ENCODE peak calls at places on chromosomes 12 and 14, in seven cellular contexts. Z is GM12878, Y is HCT116, N is K562, J is H1, L is SK-N-SH, X is HepG2. O is an unnamed sample.

GRCh38 chr14:35068238-35069012 is 22.4 kb downstream of the FAM177A1 start:
- DNase-seq in Z (no peak), Y (no peak), N (no peak), J (no peak), L (no peak), X (no peak), O (no peak)

GRCh38 chr12:118307069-118307954 is 65.4 kb downstream of the TAOK3 start:
- DNase-seq in Z (peak; percentile 69), Y (no peak), N (no peak), J (no peak), L (no peak), X (no peak), O (no peak)

GRCh38 chr12:24697769-24698168 is 251.1 kb downstream of the BCAT1 start:
- DNase-seq in Z (no peak), Y (no peak), N (no peak), J (no peak), L (no peak), X (no peak), O (no peak)

GRCh38 chr14:75702107-75702506 is 41.1 kb downstream of the TTLL5 start:
- DNase-seq in Z (no peak), Y (no peak), N (no peak), J (no peak), L (no peak), X (no peak), O (no peak)

GRCh38 chr14:54565236-54566151 is 1.4 kb upstream of the SAMD4A start:
- DNase-seq in Z (no peak), Y (peak; percentile 79), N (peak; percentile 64), J (peak; percentile 86), L (peak; percentile 91), X (peak; percentile 83), O (peak; percentile 95)

GRCh38 chr12:87344699-87345098 is 684.5 kb downstream of the C12orf50 start:
- DNase-seq in Z (no peak), Y (no peak), N (no peak), J (no peak), L (no peak), X (no peak), O (no peak)

GRCh38 chr12:94596596-94596995 is 53.8 kb downstream of the TMCC3 start:
- DNase-seq in Z (no peak), Y (no peak), N (no peak), J (no peak), L (no peak), X (no peak), O (peak; percentile 60)

GRCh38 chr12:76032043-76032981 is 736 bp upstream of the PHLDA1 start:
- DNase-seq in Z (peak; percentile 34), Y (no peak), N (peak; percentile 75), J (no peak), L (peak; percentile 15), X (peak; percentile 70), O (peak; percentile 78)

GRCh38 chr14:94129111-94129757 is at the start of gene IFI27L2:
- DNase-seq in Z (no peak), Y (peak; percentile 59), N (peak; percentile 86), J (peak; percentile 79), L (peak; percentile 88), X (peak; percentile 40), O (peak; percentile 91)

GRCh38 chr12:58455146-58455545 is 465.2 kb downstream of the LRIG3 start:
- DNase-seq in Z (no peak), Y (no peak), N (no peak), J (no peak), L (no peak), X (no peak), O (no peak)

GRCh38 chr14:91679273-91679672 is 52.6 kb downstream of the CATSPERB start:
- DNase-seq in Z (no peak), Y (no peak), N (no peak), J (no peak), L (no peak), X (no peak), O (no peak)

GRCh38 chr12:67515679-67516363 is 132.7 kb upstream of the DYRK2 start:
- DNase-seq in Z (peak; percentile 51), Y (no peak), N (no peak), J (no peak), L (no peak), X (no peak), O (no peak)

GRCh38 chr14:104184506-104184905 is 46.1 kb downstream of the KIF26A start:
- DNase-seq in Z (no peak), Y (no peak), N (no peak), J (no peak), L (peak; percentile 85), X (no peak), O (no peak)

GRCh38 chr12:66165141-66165540 is 4.7 kb downstream of the TMBIM4 start:
- DNase-seq in Z (no peak), Y (no peak), N (no peak), J (no peak), L (no peak), X (no peak), O (no peak)

GRCh38 chr14:41749425-41749824 is 142.7 kb downstream of the LRFN5 start:
- DNase-seq in Z (no peak), Y (no peak), N (no peak), J (no peak), L (no peak), X (peak; percentile 23), O (no peak)

GRCh38 chr12:12807970-12808702 is 5.0 kb upstream of the DDX47 start:
- DNase-seq in Z (peak; percentile 80), Y (no peak), N (no peak), J (no peak), L (no peak), X (no peak), O (no peak)

GRCh38 chr12:4272014-4272975 is 1.3 kb upstream of the CCND2 start:
- DNase-seq in Z (peak; percentile 74), Y (no peak), N (peak; percentile 56), J (peak; percentile 89), L (peak; percentile 65), X (no peak), O (no peak)

GRCh38 chr12:49220972-49221371 is 32.1 kb upstream of the TUBA1A start:
- DNase-seq in Z (no peak), Y (no peak), N (no peak), J (no peak), L (no peak), X (no peak), O (no peak)

GRCh38 chr14:64649383-64649998 is 54.7 kb upstream of the PLEKHG3 start:
- DNase-seq in Z (no peak), Y (no peak), N (no peak), J (no peak), L (no peak), X (no peak), O (no peak)

GRCh38 chr12:1544991-1545700 is 49.2 kb downstream of the FBXL14 start:
- DNase-seq in Z (no peak), Y (peak; percentile 4), N (no peak), J (no peak), L (no peak), X (peak; percentile 7), O (peak; percentile 48)

GRCh38 chr14:23883684-23884540 is 69.7 kb upstream of the DHRS4 start:
- DNase-seq in Z (no peak), Y (no peak), N (no peak), J (no peak), L (no peak), X (peak; percentile 100), O (no peak)

GRCh38 chr12:14408208-14408607 is 42.7 kb downstream of the ATF7IP start:
- DNase-seq in Z (no peak), Y (no peak), N (peak; percentile 38), J (no peak), L (peak; percentile 13), X (no peak), O (no peak)

GRCh38 chr12:55720894-55721444 is 776 bp downstream of the RDH5 start:
- DNase-seq in Z (no peak), Y (peak; percentile 66), N (no peak), J (no peak), L (peak; percentile 73), X (peak; percentile 55), O (peak; percentile 85)

GRCh38 chr12:46264057-46264456 is 4.8 kb downstream of the SLC38A1 start:
- DNase-seq in Z (no peak), Y (no peak), N (no peak), J (no peak), L (no peak), X (no peak), O (no peak)

GRCh38 chr14:88632512-88632911 is 69.7 kb downstream of the ZC3H14 start:
- DNase-seq in Z (no peak), Y (no peak), N (no peak), J (no peak), L (no peak), X (peak; percentile 4), O (no peak)

GRCh38 chr12:110245278-110245868 is 35.7 kb upstream of the ATP2A2 start:
- DNase-seq in Z (no peak), Y (no peak), N (no peak), J (peak; percentile 76), L (peak; percentile 18), X (peak; percentile 29), O (peak; percentile 43)

GRCh38 chr12:84996759-84997158 is 39.3 kb downstream of the TSPAN19 start:
- DNase-seq in Z (no peak), Y (no peak), N (no peak), J (no peak), L (no peak), X (no peak), O (no peak)
- TF ChIP-seq JUND in Z (no peak), Y (no peak), N (no peak), J (no peak), L (no peak), X (no peak), O (no peak)

DNA sequence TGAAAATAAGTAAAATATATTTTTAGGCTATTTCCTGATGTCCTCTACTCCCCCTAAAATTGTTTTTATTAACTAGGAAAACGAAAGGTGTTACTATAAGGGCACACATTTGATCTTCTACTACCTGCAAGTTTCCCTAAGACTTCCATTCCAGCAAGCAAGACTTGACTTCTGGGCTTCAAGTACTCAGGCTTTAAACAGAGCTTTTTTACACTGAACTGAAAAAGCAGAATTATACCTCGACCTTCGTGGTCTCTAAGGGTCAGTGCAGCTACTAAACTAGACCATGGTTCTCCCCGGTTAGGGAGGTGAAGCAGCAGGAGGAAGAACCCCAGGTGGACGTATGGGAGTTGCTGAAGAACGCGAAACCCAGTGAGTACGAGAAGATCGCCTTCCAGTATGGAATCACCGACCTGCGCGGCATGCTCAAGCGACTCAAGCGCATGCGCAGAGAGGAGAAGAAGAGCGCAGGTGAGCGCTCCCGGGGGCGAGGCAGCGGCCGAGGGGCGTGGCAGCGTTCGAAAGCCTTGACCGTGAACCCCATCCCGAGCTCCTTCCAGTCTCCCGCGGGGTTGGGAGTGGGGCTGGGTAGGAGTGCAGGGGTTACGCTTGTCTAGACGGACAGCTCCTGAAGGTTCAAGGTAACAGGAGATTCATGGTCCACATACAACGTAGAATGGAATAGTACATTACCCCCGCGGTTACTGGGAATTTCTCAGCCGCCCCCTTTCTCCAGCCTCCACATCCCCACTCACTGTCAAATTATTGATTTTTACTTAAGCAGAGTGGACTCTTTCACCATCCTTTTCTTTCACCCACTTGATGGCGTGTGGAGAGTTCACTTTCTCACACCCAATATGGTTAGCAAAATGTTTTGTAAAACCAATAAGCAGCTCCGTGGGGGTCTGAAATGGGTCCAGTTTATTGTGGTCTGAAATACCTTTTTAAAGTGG is 47.6 kb downstream of the MYBPC1 start:
- DNase-seq in Z (no peak), Y (no peak), N (peak; percentile 24), J (peak; percentile 77), L (peak; percentile 14), X (no peak), O (no peak)
- TF ChIP-seq JUND in Z (no peak), Y (no peak), N (no peak), J (no peak), L (no peak), X (no peak), O (no peak)

GRCh38 chr12:7108042-7108927 is 729 bp downstream of the C1RL start:
- DNase-seq in Z (peak; percentile 55), Y (peak; percentile 62), N (peak; percentile 81), J (peak; percentile 83), L (peak; percentile 70), X (peak; percentile 69), O (peak; percentile 48)
- TF ChIP-seq JUND in Z (no peak), Y (no peak), N (no peak), J (no peak), L (no peak), X (no peak), O (no peak)

GRCh38 chr14:105316968-105317498 is 2.5 kb downstream of the PACS2 start:
- DNase-seq in Z (no peak), Y (no peak), N (no peak), J (no peak), L (peak; percentile 10), X (no peak), O (no peak)
- TF ChIP-seq JUND in Z (no peak), Y (no peak), N (no peak), J (no peak), L (no peak), X (no peak), O (no peak)

O was measured in T47D.